ENCODE peak calls at places on chromosomes 16 and 17, in nine cellular contexts. A is KBM-7; U is cortex of kidney; E is fibroblast of pulmonary artery; X is mucosa of descending colon; M is stimulated activated CD8-positive, alpha-beta memory T cell treated with anti-CD3 and anti-CD28 coated beads, Interleukin-7, amount 100 ng/mL, for 48 hours; Y is neural crest cell; F is hippocampal formation; G is heart right ventricle. N is an unnamed sample.

GRCh38 chr16:89827383-89828198 is 684 bp upstream of the SPIRE2 start:
- DNase-seq in Y (peak), G (peak), A (peak), U (no peak), E (peak), X (peak), M (no peak), F (no peak), N (no peak)

GRCh38 chr17:79852748-79853147 is 13.5 kb upstream of the CBX4 start:
- DNase-seq in G (no peak), A (no peak), F (no peak), X (no peak), E (no peak), Y (no peak), U (no peak), M (no peak), N (no peak)

GRCh38 chr17:81365601-81366585 is 29.4 kb upstream of the BAHCC1 start:
- DNase-seq in G (no peak), A (peak), X (peak), Y (no peak), M (no peak), U (no peak), E (peak), F (no peak), N (peak)

GRCh38 chr17:8611671-8612298 is 18.7 kb downstream of the MYH10 start:
- DNase-seq in F (no peak), E (peak), X (no peak), G (no peak), U (no peak), M (no peak), A (no peak), Y (no peak), N (no peak)

GRCh38 chr17:8004899-8005298 is 2.5 kb downstream of the GUCY2D start:
- DNase-seq in E (peak), U (no peak), M (no peak), F (no peak), Y (no peak), G (no peak), X (no peak), A (no peak), N (no peak)

GRCh38 chr17:8003594-8004181 is 1.3 kb downstream of the GUCY2D start:
- DNase-seq in Y (no peak), A (no peak), G (no peak), X (no peak), U (no peak), M (no peak), E (no peak), F (no peak), N (no peak)

GRCh38 chr16:48133455-48134226 is 22.2 kb downstream of the ABCC12 start:
- DNase-seq in M (no peak), X (no peak), E (no peak), A (no peak), F (no peak), Y (no peak), U (no peak), G (no peak), N (peak)

GRCh38 chr17:65371702-65372101 is 189.7 kb downstream of the AXIN2 start:
- DNase-seq in U (no peak), M (no peak), X (peak), G (peak), F (no peak), E (no peak), A (no peak), Y (no peak), N (peak)

GRCh38 chr16:1941924-1942809 is 832 bp downstream of the MSRB1 start:
- DNase-seq in E (peak), X (no peak), U (no peak), A (peak), Y (no peak), M (no peak), F (no peak), G (no peak), N (peak)

GRCh38 chr17:4160294-4160859 is 17.4 kb downstream of the CYB5D2 start:
- DNase-seq in M (no peak), U (no peak), E (no peak), X (no peak), G (no peak), F (no peak), A (no peak), Y (no peak), N (no peak)

GRCh38 chr16:24858219-24859041 is 12.7 kb downstream of the SLC5A11 start:
- DNase-seq in X (peak), E (peak), F (no peak), Y (peak), U (no peak), A (peak), M (no peak), G (peak), N (peak)

GRCh38 chr16:24504467-24505345 is 34.7 kb upstream of the RBBP6 start:
- DNase-seq in U (no peak), A (peak), M (peak), F (peak), Y (peak), E (peak), X (peak), G (peak), N (peak)

GRCh38 chr16:876523-877241 is 76.1 kb upstream of the GNG13 start:
- DNase-seq in E (no peak), A (no peak), F (no peak), X (no peak), U (no peak), Y (no peak), G (peak), M (no peak), N (no peak)

GRCh38 chr16:85171004-85171808 is 58.9 kb upstream of the CIBAR2 start:
- DNase-seq in X (no peak), A (no peak), E (no peak), U (no peak), G (no peak), Y (no peak), F (no peak), M (no peak), N (no peak)

GRCh38 chr16:10667239-10667638 is 27.5 kb downstream of the TEKT5 start:
- DNase-seq in X (no peak), F (no peak), U (no peak), G (no peak), A (no peak), Y (no peak), E (no peak), M (no peak), N (no peak)